ENCODE peak calls at places on chromosomes 2 and 18, in ten cellular contexts. One of them, this sample, is unnamed.

GRCh38 chr2:88831792-88832248 is 140.3 kb downstream of the RPIA start:
- DNase-seq in mesothelial cell of epicardium: no peak
- DNase-seq in PC-9: peak
- DNase-seq in CD4-positive, alpha-beta T cell: peak
- DNase-seq in upper lobe of right lung: peak
- DNase-seq in astrocyte of the spinal cord: peak
- DNase-seq in cardiac muscle cell: peak
- DNase-seq in kidney epithelial cell: no peak
- DNase-seq in HCT116: peak
- DNase-seq in fibroblast of mammary gland: peak
- DNase-seq in this sample: peak

GRCh38 chr2:66439291-66440010 is 4.5 kb downstream of the MEIS1 start:
- DNase-seq in mesothelial cell of epicardium: no peak
- DNase-seq in cardiac muscle cell: peak
- DNase-seq in HCT116: no peak
- DNase-seq in fibroblast of mammary gland: peak
- DNase-seq in astrocyte of the spinal cord: peak
- DNase-seq in kidney epithelial cell: no peak
- DNase-seq in upper lobe of right lung: no peak
- DNase-seq in CD4-positive, alpha-beta T cell: no peak
- DNase-seq in PC-9: no peak
- DNase-seq in this sample: no peak

GRCh38 chr2:12717191-12717987 is 653 bp downstream of the TRIB2 start:
- DNase-seq in mesothelial cell of epicardium: peak
- DNase-seq in fibroblast of mammary gland: peak
- DNase-seq in cardiac muscle cell: peak
- DNase-seq in HCT116: no peak
- DNase-seq in kidney epithelial cell: no peak
- DNase-seq in PC-9: peak
- DNase-seq in CD4-positive, alpha-beta T cell: peak
- DNase-seq in astrocyte of the spinal cord: peak
- DNase-seq in upper lobe of right lung: peak
- DNase-seq in this sample: peak

GRCh38 chr2:165874445-165875039 is 79.0 kb downstream of the TTC21B start:
- DNase-seq in fibroblast of mammary gland: peak
- DNase-seq in cardiac muscle cell: peak
- DNase-seq in upper lobe of right lung: no peak
- DNase-seq in PC-9: no peak
- DNase-seq in CD4-positive, alpha-beta T cell: no peak
- DNase-seq in astrocyte of the spinal cord: peak
- DNase-seq in mesothelial cell of epicardium: no peak
- DNase-seq in kidney epithelial cell: peak
- DNase-seq in HCT116: peak
- DNase-seq in this sample: peak

GRCh38 chr2:27715318-27716165 is 51.9 kb downstream of the SLC4A1AP start:
- DNase-seq in kidney epithelial cell: no peak
- DNase-seq in cardiac muscle cell: peak
- DNase-seq in HCT116: no peak
- DNase-seq in PC-9: peak
- DNase-seq in astrocyte of the spinal cord: peak
- DNase-seq in mesothelial cell of epicardium: peak
- DNase-seq in fibroblast of mammary gland: peak
- DNase-seq in CD4-positive, alpha-beta T cell: peak
- DNase-seq in upper lobe of right lung: peak
- DNase-seq in this sample: peak

GRCh38 chr2:46493241-46493970 is 14.0 kb downstream of the TMEM247 start:
- DNase-seq in HCT116: no peak
- DNase-seq in kidney epithelial cell: no peak
- DNase-seq in cardiac muscle cell: peak
- DNase-seq in upper lobe of right lung: no peak
- DNase-seq in mesothelial cell of epicardium: no peak
- DNase-seq in CD4-positive, alpha-beta T cell: no peak
- DNase-seq in fibroblast of mammary gland: peak
- DNase-seq in astrocyte of the spinal cord: peak
- DNase-seq in PC-9: no peak
- DNase-seq in this sample: peak

GRCh38 chr2:205188516-205189138 is 493.7 kb upstream of the NRP2 start:
- DNase-seq in astrocyte of the spinal cord: peak
- DNase-seq in HCT116: no peak
- DNase-seq in upper lobe of right lung: no peak
- DNase-seq in mesothelial cell of epicardium: no peak
- DNase-seq in CD4-positive, alpha-beta T cell: no peak
- DNase-seq in kidney epithelial cell: no peak
- DNase-seq in fibroblast of mammary gland: peak
- DNase-seq in PC-9: no peak
- DNase-seq in cardiac muscle cell: peak
- DNase-seq in this sample: peak

GRCh38 chr2:208437755-208438154 is 31.2 kb downstream of the PTH2R start:
- DNase-seq in kidney epithelial cell: no peak
- DNase-seq in cardiac muscle cell: no peak
- DNase-seq in upper lobe of right lung: no peak
- DNase-seq in mesothelial cell of epicardium: no peak
- DNase-seq in PC-9: no peak
- DNase-seq in HCT116: no peak
- DNase-seq in astrocyte of the spinal cord: no peak
- DNase-seq in fibroblast of mammary gland: no peak
- DNase-seq in CD4-positive, alpha-beta T cell: no peak
- DNase-seq in this sample: no peak

GRCh38 chr2:187679454-187679853 is 125.2 kb upstream of the TFPI start:
- DNase-seq in cardiac muscle cell: no peak
- DNase-seq in upper lobe of right lung: no peak
- DNase-seq in kidney epithelial cell: no peak
- DNase-seq in astrocyte of the spinal cord: no peak
- DNase-seq in fibroblast of mammary gland: no peak
- DNase-seq in HCT116: no peak
- DNase-seq in PC-9: no peak
- DNase-seq in CD4-positive, alpha-beta T cell: no peak
- DNase-seq in mesothelial cell of epicardium: no peak
- DNase-seq in this sample: no peak

GRCh38 chr2:231204146-231204545 is 5.7 kb downstream of the ARMC9 start:
- DNase-seq in CD4-positive, alpha-beta T cell: no peak
- DNase-seq in astrocyte of the spinal cord: no peak
- DNase-seq in kidney epithelial cell: no peak
- DNase-seq in cardiac muscle cell: no peak
- DNase-seq in HCT116: no peak
- DNase-seq in fibroblast of mammary gland: no peak
- DNase-seq in PC-9: no peak
- DNase-seq in mesothelial cell of epicardium: no peak
- DNase-seq in upper lobe of right lung: no peak
- DNase-seq in this sample: no peak

GRCh38 chr18:52748343-52748742 is 408.3 kb downstream of the DCC start:
- DNase-seq in astrocyte of the spinal cord: no peak
- DNase-seq in CD4-positive, alpha-beta T cell: no peak
- DNase-seq in kidney epithelial cell: no peak
- DNase-seq in cardiac muscle cell: no peak
- DNase-seq in HCT116: no peak
- DNase-seq in fibroblast of mammary gland: no peak
- DNase-seq in upper lobe of right lung: no peak
- DNase-seq in mesothelial cell of epicardium: no peak
- DNase-seq in PC-9: no peak
- DNase-seq in this sample: no peak

GRCh38 chr2:40032650-40033319 is 253.7 kb upstream of the THUMPD2 start:
- DNase-seq in kidney epithelial cell: peak
- DNase-seq in PC-9: no peak
- DNase-seq in CD4-positive, alpha-beta T cell: no peak
- DNase-seq in cardiac muscle cell: peak
- DNase-seq in astrocyte of the spinal cord: peak
- DNase-seq in upper lobe of right lung: no peak
- DNase-seq in HCT116: no peak
- DNase-seq in fibroblast of mammary gland: peak
- DNase-seq in mesothelial cell of epicardium: no peak
- DNase-seq in this sample: no peak

GRCh38 chr2:140589273-140589672 is 1541.5 kb downstream of the LRP1B start:
- DNase-seq in mesothelial cell of epicardium: no peak
- DNase-seq in HCT116: no peak
- DNase-seq in kidney epithelial cell: no peak
- DNase-seq in astrocyte of the spinal cord: no peak
- DNase-seq in CD4-positive, alpha-beta T cell: no peak
- DNase-seq in upper lobe of right lung: no peak
- DNase-seq in PC-9: no peak
- DNase-seq in cardiac muscle cell: peak
- DNase-seq in fibroblast of mammary gland: peak
- DNase-seq in this sample: peak

GRCh38 chr18:74598350-74599001 is 806 bp downstream of the ZNF407 start:
- DNase-seq in fibroblast of mammary gland: peak
- DNase-seq in CD4-positive, alpha-beta T cell: peak
- DNase-seq in mesothelial cell of epicardium: peak
- DNase-seq in upper lobe of right lung: peak
- DNase-seq in astrocyte of the spinal cord: peak
- DNase-seq in kidney epithelial cell: no peak
- DNase-seq in HCT116: peak
- DNase-seq in cardiac muscle cell: peak
- DNase-seq in PC-9: peak
- DNase-seq in this sample: peak
- TF ChIP-seq CTCF in fibroblast of mammary gland: no peak
- TF ChIP-seq CTCF in CD4-positive, alpha-beta T cell: peak
- TF ChIP-seq CTCF in mesothelial cell of epicardium: no peak
- TF ChIP-seq CTCF in upper lobe of right lung: no peak
- TF ChIP-seq CTCF in astrocyte of the spinal cord: no peak
- TF ChIP-seq CTCF in kidney epithelial cell: peak
- TF ChIP-seq CTCF in HCT116: no peak
- TF ChIP-seq CTCF in cardiac muscle cell: peak
- TF ChIP-seq CTCF in PC-9: no peak
- TF ChIP-seq CTCF in this sample: peak

GRCh38 chr2:130328710-130329109 is 14.0 kb upstream of the IMP4 start:
- DNase-seq in upper lobe of right lung: no peak
- DNase-seq in astrocyte of the spinal cord: peak
- DNase-seq in cardiac muscle cell: no peak
- DNase-seq in mesothelial cell of epicardium: no peak
- DNase-seq in HCT116: no peak
- DNase-seq in fibroblast of mammary gland: no peak
- DNase-seq in PC-9: no peak
- DNase-seq in kidney epithelial cell: no peak
- DNase-seq in CD4-positive, alpha-beta T cell: no peak
- DNase-seq in this sample: peak

GRCh38 chr2:130332271-130333073 is 10.2 kb upstream of the IMP4 start:
- DNase-seq in fibroblast of mammary gland: peak
- DNase-seq in HCT116: peak
- DNase-seq in PC-9: peak
- DNase-seq in mesothelial cell of epicardium: peak
- DNase-seq in kidney epithelial cell: peak
- DNase-seq in upper lobe of right lung: peak
- DNase-seq in cardiac muscle cell: peak
- DNase-seq in CD4-positive, alpha-beta T cell: peak
- DNase-seq in astrocyte of the spinal cord: peak
- DNase-seq in this sample: peak

DNA sequence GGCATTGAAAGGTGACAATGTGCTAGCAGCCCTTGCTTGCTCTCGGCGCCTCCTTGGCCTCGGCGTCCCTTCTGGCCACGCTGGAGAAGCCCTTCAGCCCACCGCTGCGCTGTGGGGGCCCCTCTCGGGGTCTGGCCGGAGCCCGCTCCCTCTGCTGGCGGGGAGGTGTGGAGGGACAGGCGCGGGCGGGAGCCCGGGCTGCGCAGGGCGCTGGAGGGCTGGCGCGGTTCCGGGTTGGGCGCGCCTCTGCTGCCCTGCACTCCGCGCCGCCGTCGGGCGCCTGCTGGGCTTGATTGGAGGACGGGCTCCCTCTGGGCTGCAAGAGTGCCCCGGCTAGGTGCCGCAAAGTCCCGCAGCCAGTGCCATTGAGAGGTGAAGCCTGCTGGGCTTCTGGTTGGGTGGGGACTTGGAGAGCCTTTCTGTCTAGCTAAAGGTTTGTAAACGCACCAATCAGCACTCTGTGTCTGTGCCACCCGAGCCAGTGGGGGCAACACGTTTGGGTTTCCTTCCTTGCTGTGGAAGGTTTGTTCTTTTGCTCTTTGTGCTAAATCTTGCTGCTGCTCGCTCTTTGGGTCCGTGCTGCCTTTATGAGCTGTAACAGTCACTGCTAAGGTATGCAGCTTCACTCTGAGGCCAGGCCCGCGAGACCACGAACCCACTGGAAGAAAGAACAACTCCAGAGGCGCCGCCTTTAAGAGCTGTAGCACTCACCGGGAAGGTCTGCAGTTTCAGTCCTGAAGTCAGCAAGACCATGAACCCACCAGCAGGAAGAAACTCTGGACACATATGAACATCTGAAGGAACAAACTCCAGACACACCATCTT is 14.8 kb upstream of the IMP4 start:
- DNase-seq in HCT116: no peak
- DNase-seq in mesothelial cell of epicardium: peak
- DNase-seq in upper lobe of right lung: no peak
- DNase-seq in cardiac muscle cell: peak
- DNase-seq in CD4-positive, alpha-beta T cell: no peak
- DNase-seq in kidney epithelial cell: peak
- DNase-seq in fibroblast of mammary gland: peak
- DNase-seq in PC-9: peak
- DNase-seq in astrocyte of the spinal cord: peak
- DNase-seq in this sample: peak
- TF ChIP-seq CTCF in HCT116: no peak
- TF ChIP-seq CTCF in mesothelial cell of epicardium: peak
- TF ChIP-seq CTCF in upper lobe of right lung: no peak
- TF ChIP-seq CTCF in cardiac muscle cell: no peak
- TF ChIP-seq CTCF in CD4-positive, alpha-beta T cell: no peak
- TF ChIP-seq CTCF in kidney epithelial cell: no peak
- TF ChIP-seq CTCF in fibroblast of mammary gland: no peak
- TF ChIP-seq CTCF in PC-9: no peak
- TF ChIP-seq CTCF in astrocyte of the spinal cord: no peak
- TF ChIP-seq CTCF in this sample: no peak

GRCh38 chr2:159091381-159091780 is 122.9 kb downstream of the TANC1 start:
- DNase-seq in astrocyte of the spinal cord: peak
- DNase-seq in upper lobe of right lung: no peak
- DNase-seq in mesothelial cell of epicardium: no peak
- DNase-seq in kidney epithelial cell: no peak
- DNase-seq in PC-9: no peak
- DNase-seq in HCT116: no peak
- DNase-seq in CD4-positive, alpha-beta T cell: no peak
- DNase-seq in fibroblast of mammary gland: peak
- DNase-seq in cardiac muscle cell: peak
- DNase-seq in this sample: peak
- TF ChIP-seq CTCF in astrocyte of the spinal cord: no peak
- TF ChIP-seq CTCF in upper lobe of right lung: no peak
- TF ChIP-seq CTCF in mesothelial cell of epicardium: no peak
- TF ChIP-seq CTCF in kidney epithelial cell: no peak
- TF ChIP-seq CTCF in PC-9: no peak
- TF ChIP-seq CTCF in HCT116: no peak
- TF ChIP-seq CTCF in CD4-positive, alpha-beta T cell: no peak
- TF ChIP-seq CTCF in fibroblast of mammary gland: no peak
- TF ChIP-seq CTCF in cardiac muscle cell: no peak
- TF ChIP-seq CTCF in this sample: no peak

DNA sequence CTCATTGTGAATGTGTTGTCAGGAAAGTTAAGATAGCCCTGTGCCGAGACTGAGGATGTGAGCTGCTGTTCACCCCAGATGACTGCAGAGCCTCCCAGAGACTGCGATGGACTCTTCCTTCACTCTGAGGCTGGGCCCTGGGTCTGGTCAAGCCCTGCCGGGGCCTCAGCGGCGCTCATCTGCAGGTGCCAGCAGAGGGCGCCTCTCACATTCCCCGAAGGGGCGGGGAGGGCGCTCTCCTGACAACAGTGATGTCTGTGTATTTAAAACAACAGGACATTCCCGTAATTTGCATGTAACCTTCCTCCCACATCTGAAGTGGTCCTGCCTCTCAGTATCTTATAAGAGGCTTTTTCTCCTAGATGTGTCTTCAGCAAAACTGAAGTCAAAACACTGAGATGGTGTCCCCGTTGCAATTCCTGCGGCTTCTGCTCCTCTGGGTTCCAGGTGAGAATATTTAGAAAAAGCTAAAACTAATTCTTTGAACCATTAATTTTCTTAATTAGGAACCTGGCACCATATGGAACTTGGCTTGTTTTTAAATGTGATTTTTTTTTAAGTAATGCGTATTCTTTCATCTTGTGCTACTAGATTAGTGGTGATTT is 1377.9 kb downstream of the RPIA start:
- DNase-seq in astrocyte of the spinal cord: no peak
- DNase-seq in upper lobe of right lung: peak
- DNase-seq in CD4-positive, alpha-beta T cell: no peak
- DNase-seq in fibroblast of mammary gland: peak
- DNase-seq in mesothelial cell of epicardium: no peak
- DNase-seq in HCT116: no peak
- DNase-seq in cardiac muscle cell: peak
- DNase-seq in kidney epithelial cell: no peak
- DNase-seq in PC-9: peak
- DNase-seq in this sample: peak
- TF ChIP-seq CTCF in astrocyte of the spinal cord: peak
- TF ChIP-seq CTCF in upper lobe of right lung: peak
- TF ChIP-seq CTCF in CD4-positive, alpha-beta T cell: no peak
- TF ChIP-seq CTCF in fibroblast of mammary gland: peak
- TF ChIP-seq CTCF in mesothelial cell of epicardium: no peak
- TF ChIP-seq CTCF in HCT116: peak
- TF ChIP-seq CTCF in cardiac muscle cell: peak
- TF ChIP-seq CTCF in kidney epithelial cell: peak
- TF ChIP-seq CTCF in PC-9: peak
- TF ChIP-seq CTCF in this sample: peak

This sample was measured in choroid plexus epithelial cell.